ENCODE peak calls at places on chromosomes 3 and 15, in four cellular contexts. One of them, this sample, is unnamed.

GRCh38 chr15:79602731-79603130 is 170.6 kb downstream of the MINAR1 start:
- DNase-seq in K562: no peak
- DNase-seq in HepG2: no peak
- DNase-seq in A549: no peak
- DNase-seq in this sample: no peak

GRCh38 chr3:114756506-114757279 is 390.4 kb downstream of the ZBTB20 start:
- DNase-seq in K562: no peak
- DNase-seq in HepG2: no peak
- DNase-seq in A549: peak
- DNase-seq in this sample: no peak

GRCh38 chr3:169362261-169362660 is 301.3 kb downstream of the MECOM start:
- DNase-seq in K562: no peak
- DNase-seq in HepG2: no peak
- DNase-seq in A549: no peak
- DNase-seq in this sample: no peak

GRCh38 chr15:68783226-68784054 is 37.3 kb downstream of the ANP32A start:
- DNase-seq in K562: peak
- DNase-seq in HepG2: peak
- DNase-seq in A549: peak
- DNase-seq in this sample: no peak

GRCh38 chr15:46151786-46152185 is 517.0 kb downstream of the SQOR start:
- DNase-seq in K562: no peak
- DNase-seq in HepG2: no peak
- DNase-seq in A549: no peak
- DNase-seq in this sample: no peak

GRCh38 chr15:40470423-40471104 is at the start of gene CHST14:
- DNase-seq in K562: no peak
- DNase-seq in HepG2: peak
- DNase-seq in A549: peak
- DNase-seq in this sample: peak

GRCh38 chr3:57777774-57778173 is 21.7 kb downstream of the SLMAP start:
- DNase-seq in K562: no peak
- DNase-seq in HepG2: no peak
- DNase-seq in A549: no peak
- DNase-seq in this sample: no peak

GRCh38 chr3:23888617-23889228 is 28.1 kb downstream of the NKIRAS1 start:
- DNase-seq in K562: peak
- DNase-seq in HepG2: peak
- DNase-seq in A549: peak
- DNase-seq in this sample: no peak

GRCh38 chr15:29671308-29671981 is 150.8 kb downstream of the TJP1 start:
- DNase-seq in K562: no peak
- DNase-seq in HepG2: no peak
- DNase-seq in A549: no peak
- DNase-seq in this sample: no peak

GRCh38 chr15:65862682-65863081 is 6.6 kb upstream of the RAB11A start:
- DNase-seq in K562: peak
- DNase-seq in HepG2: peak
- DNase-seq in A549: peak
- DNase-seq in this sample: peak
- TF ChIP-seq RNF2 in K562: no peak
- TF ChIP-seq RNF2 in HepG2: no peak
- TF ChIP-seq RNF2 in A549: no peak
- TF ChIP-seq RNF2 in this sample: no peak

GRCh38 chr3:8423307-8423706 is 78.3 kb upstream of the LMCD1 start:
- DNase-seq in K562: no peak
- DNase-seq in HepG2: no peak
- DNase-seq in A549: no peak
- DNase-seq in this sample: no peak

GRCh38 chr3:8421711-8422110 is 79.9 kb upstream of the LMCD1 start:
- DNase-seq in K562: no peak
- DNase-seq in HepG2: no peak
- DNase-seq in A549: no peak
- DNase-seq in this sample: no peak

GRCh38 chr3:8416965-8417364 is 84.7 kb upstream of the LMCD1 start:
- DNase-seq in K562: peak
- DNase-seq in HepG2: no peak
- DNase-seq in A549: peak
- DNase-seq in this sample: peak

GRCh38 chr3:8421267-8421666 is 80.4 kb upstream of the LMCD1 start:
- DNase-seq in K562: no peak
- DNase-seq in HepG2: no peak
- DNase-seq in A549: no peak
- DNase-seq in this sample: no peak

DNA sequence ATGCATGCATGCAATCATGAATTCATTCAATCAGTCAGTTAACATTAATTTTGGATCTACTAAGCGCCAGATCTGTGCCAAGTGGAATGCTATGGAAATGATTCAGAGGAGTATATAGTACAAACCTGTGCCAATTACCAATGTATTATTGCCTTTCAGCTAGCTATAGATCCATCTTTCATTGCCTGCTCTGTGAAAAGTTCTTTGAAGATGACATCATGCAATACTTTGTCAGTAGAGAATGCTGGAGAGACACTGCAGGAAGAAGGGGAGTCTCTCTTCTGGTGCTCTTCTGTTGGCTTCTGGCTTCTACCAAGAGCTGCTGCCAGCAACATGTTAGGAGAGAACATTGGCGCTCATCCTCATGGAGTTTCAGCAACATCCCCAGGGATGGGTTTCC is 81.0 kb upstream of the LMCD1 start:
- DNase-seq in K562: no peak
- DNase-seq in HepG2: no peak
- DNase-seq in A549: no peak
- DNase-seq in this sample: no peak
- TF ChIP-seq RNF2 in K562: no peak
- TF ChIP-seq RNF2 in HepG2: no peak
- TF ChIP-seq RNF2 in A549: no peak
- TF ChIP-seq RNF2 in this sample: no peak

DNA sequence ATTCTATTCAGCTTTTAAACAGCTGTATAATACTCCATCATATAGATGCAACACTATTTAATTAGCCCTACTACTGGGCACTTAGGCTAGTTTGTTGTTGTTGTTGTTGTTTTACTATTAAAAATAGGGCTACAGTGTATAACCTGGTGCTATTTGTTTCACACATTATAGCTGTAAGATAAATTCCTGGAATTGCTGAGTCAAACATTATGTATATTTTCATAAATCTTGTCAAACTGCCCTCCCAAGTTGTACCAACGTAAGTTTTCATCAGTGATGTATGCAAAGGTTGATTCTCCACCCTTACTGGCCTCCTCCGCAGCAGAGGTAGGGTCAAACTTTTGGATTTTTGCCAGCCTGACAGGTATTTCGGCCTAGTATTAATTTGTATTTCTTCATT is 3.8 kb upstream of the CEMIP start:
- DNase-seq in K562: no peak
- DNase-seq in HepG2: no peak
- DNase-seq in A549: no peak
- DNase-seq in this sample: no peak
- TF ChIP-seq RNF2 in K562: no peak
- TF ChIP-seq RNF2 in HepG2: no peak
- TF ChIP-seq RNF2 in A549: no peak
- TF ChIP-seq RNF2 in this sample: no peak

GRCh38 chr3:126985143-126985985 is 2.4 kb downstream of the PLXNA1 start:
- DNase-seq in K562: no peak
- DNase-seq in HepG2: no peak
- DNase-seq in A549: no peak
- DNase-seq in this sample: no peak

GRCh38 chr3:126982522-126983175 is at the start of gene PLXNA1:
- DNase-seq in K562: peak
- DNase-seq in HepG2: peak
- DNase-seq in A549: peak
- DNase-seq in this sample: peak

GRCh38 chr3:126983276-126983652 is 349 bp downstream of the PLXNA1 start:
- DNase-seq in K562: peak
- DNase-seq in HepG2: no peak
- DNase-seq in A549: no peak
- DNase-seq in this sample: no peak

GRCh38 chr3:126984391-126985142 is 1.7 kb downstream of the PLXNA1 start:
- DNase-seq in K562: no peak
- DNase-seq in HepG2: no peak
- DNase-seq in A549: no peak
- DNase-seq in this sample: no peak

DNA sequence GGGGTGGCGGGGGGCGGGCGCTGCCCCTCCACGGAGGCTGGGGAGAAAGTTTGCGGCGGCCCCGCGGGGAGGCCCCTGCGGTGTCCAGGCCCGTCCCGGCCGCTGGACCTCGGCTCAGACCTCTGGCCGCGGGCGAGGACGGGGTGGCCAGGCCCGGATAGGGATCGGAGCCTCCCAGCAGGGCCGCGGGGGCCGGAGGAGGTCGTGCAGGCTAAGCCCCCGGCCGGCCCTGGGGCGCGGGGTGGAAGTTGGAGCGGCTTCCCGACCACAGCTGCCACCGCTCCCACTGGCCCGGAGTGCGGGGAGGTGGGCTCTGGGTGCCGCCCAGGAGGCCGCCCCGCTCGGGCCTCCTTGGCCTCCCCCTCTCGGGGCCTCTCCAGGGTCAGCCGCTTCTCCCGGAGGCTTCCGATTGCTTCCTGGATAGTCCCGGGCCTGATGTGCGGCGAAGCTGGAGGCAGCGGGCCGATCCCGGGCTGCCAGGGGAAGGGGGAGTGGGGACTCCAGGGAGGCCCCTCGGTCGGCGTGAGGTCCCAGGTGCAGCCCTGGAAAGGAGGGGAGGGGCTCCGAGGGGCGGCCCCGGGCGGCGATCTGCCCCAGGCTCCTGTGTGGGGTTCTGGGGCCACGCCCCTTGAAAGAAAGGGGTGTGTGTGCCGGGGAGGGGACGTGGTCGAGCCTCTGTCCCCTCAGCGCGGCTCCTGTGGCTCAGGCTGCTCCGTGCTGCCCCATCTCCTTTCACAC is 907 bp downstream of the PLXNA1 start:
- DNase-seq in K562: peak
- DNase-seq in HepG2: no peak
- DNase-seq in A549: no peak
- DNase-seq in this sample: peak
- TF ChIP-seq RNF2 in K562: no peak
- TF ChIP-seq RNF2 in HepG2: peak
- TF ChIP-seq RNF2 in A549: no peak
- TF ChIP-seq RNF2 in this sample: no peak

GRCh38 chr3:170566413-170566812 is 19.5 kb downstream of the SLC7A14 start:
- DNase-seq in K562: no peak
- DNase-seq in HepG2: no peak
- DNase-seq in A549: no peak
- DNase-seq in this sample: no peak

GRCh38 chr3:170565495-170565894 is 20.4 kb downstream of the SLC7A14 start:
- DNase-seq in K562: no peak
- DNase-seq in HepG2: no peak
- DNase-seq in A549: no peak
- DNase-seq in this sample: no peak

GRCh38 chr3:170564664-170565063 is 21.2 kb downstream of the SLC7A14 start:
- DNase-seq in K562: no peak
- DNase-seq in HepG2: no peak
- DNase-seq in A549: no peak
- DNase-seq in this sample: no peak

GRCh38 chr3:170562080-170562479 is 23.8 kb downstream of the SLC7A14 start:
- DNase-seq in K562: no peak
- DNase-seq in HepG2: no peak
- DNase-seq in A549: no peak
- DNase-seq in this sample: no peak

DNA sequence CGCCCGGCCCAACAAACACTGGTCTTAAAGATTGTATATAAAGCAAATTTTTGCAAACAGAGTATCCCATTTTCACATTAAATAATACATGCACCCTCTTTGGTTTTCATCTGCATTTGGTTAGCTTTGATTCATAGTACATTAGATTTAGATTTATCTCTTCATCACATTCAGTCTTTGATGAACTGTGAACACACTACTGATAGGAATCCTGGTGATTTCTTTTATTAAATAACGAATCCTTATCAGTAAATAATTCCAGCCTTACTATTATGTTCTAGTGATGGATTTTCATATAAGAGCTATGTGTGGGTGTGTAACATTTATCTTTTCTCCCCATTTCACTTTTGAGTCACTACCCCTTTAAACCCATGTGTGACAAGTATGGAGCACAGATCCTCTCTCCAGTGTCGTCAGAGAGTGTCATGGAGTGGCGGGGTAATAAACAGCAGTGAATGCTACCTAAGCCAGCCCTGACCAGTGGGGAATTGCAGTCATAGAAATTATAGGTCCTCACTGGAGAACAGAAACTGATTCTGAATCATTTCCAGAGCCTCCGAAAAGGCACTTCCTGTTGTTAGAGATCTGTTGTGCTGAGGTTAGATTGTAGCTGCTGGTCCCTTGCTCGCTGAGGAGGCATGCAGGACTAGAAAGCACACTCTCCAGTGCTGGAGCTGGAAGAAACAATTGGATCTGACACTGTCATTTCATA is 22.0 kb downstream of the SLC7A14 start:
- DNase-seq in K562: no peak
- DNase-seq in HepG2: no peak
- DNase-seq in A549: no peak
- DNase-seq in this sample: no peak
- TF ChIP-seq RNF2 in K562: no peak
- TF ChIP-seq RNF2 in HepG2: no peak
- TF ChIP-seq RNF2 in A549: no peak
- TF ChIP-seq RNF2 in this sample: no peak

GRCh38 chr3:138078901-138079344 is 36.5 kb downstream of the DZIP1L start:
- DNase-seq in K562: no peak
- DNase-seq in HepG2: peak
- DNase-seq in A549: peak
- DNase-seq in this sample: no peak
- TF ChIP-seq RNF2 in K562: no peak
- TF ChIP-seq RNF2 in HepG2: no peak
- TF ChIP-seq RNF2 in A549: no peak
- TF ChIP-seq RNF2 in this sample: no peak

This sample was measured in H1.